ENCODE peak calls at places on chromosomes 16 and 17, in six cellular contexts. S is PC-3, O is HCT116, Z is SK-N-SH, T is OCI-LY7, Y is MM.1S. L is an unnamed sample.

GRCh38 chr16:4681471-4682083 is 11.8 kb upstream of the NUDT16L1 start:
- DNase-seq in S (no peak), O (no peak), Z (no peak), T (no peak), Y (no peak), L (no peak)

GRCh38 chr17:36085710-36086268 is 4.2 kb downstream of the CCL3 start:
- DNase-seq in S (no peak), O (no peak), Z (no peak), T (no peak), Y (no peak), L (no peak)

GRCh38 chr16:72210072-72210471 is 38.1 kb upstream of the PMFBP1 start:
- DNase-seq in S (no peak), O (no peak), Z (no peak), T (no peak), Y (no peak), L (no peak)

GRCh38 chr17:27265333-27265732 is 28.6 kb upstream of the WSB1 start:
- DNase-seq in S (peak; percentile 3), O (no peak), Z (no peak), T (no peak), Y (no peak), L (no peak)

GRCh38 chr17:1239210-1239609 is 31.0 kb upstream of the BHLHA9 start:
- DNase-seq in S (no peak), O (no peak), Z (no peak), T (no peak), Y (no peak), L (no peak)

GRCh38 chr16:90077757-90078593 is 844 bp upstream of the PRDM7 start:
- DNase-seq in S (peak; percentile 4), O (no peak), Z (peak; percentile 14), T (peak; percentile 68), Y (peak; percentile 60), L (peak; percentile 55)

GRCh38 chr17:19897901-19898300 is 30.2 kb upstream of the ULK2 start:
- DNase-seq in S (peak; percentile 93), O (peak; percentile 16), Z (no peak), T (no peak), Y (no peak), L (no peak)

GRCh38 chr16:71738820-71739219 is 14.3 kb upstream of the PHLPP2 start:
- DNase-seq in S (no peak), O (no peak), Z (no peak), T (no peak), Y (no peak), L (no peak)

GRCh38 chr17:2195729-2196128 is 107.9 kb downstream of the SMG6 start:
- DNase-seq in S (peak; percentile 21), O (no peak), Z (no peak), T (no peak), Y (no peak), L (no peak)

GRCh38 chr17:6084226-6085161 is 14.3 kb downstream of the WSCD1 start:
- DNase-seq in S (no peak), O (no peak), Z (no peak), T (no peak), Y (no peak), L (no peak)

GRCh38 chr17:63768433-63768832 is 5.0 kb downstream of the CCDC47 start:
- DNase-seq in S (no peak), O (no peak), Z (no peak), T (no peak), Y (no peak), L (peak; percentile 30)

GRCh38 chr16:75622762-75623605 is at the start of gene ADAT1:
- DNase-seq in S (peak; percentile 96), O (peak; percentile 96), Z (peak; percentile 90), T (peak; percentile 98), Y (peak; percentile 94), L (peak; percentile 100)

GRCh38 chr16:75620326-75621169 is 2.5 kb downstream of the ADAT1 start:
- DNase-seq in S (no peak), O (no peak), Z (no peak), T (no peak), Y (no peak), L (no peak)

GRCh38 chr16:75618782-75619181 is 4.3 kb downstream of the ADAT1 start:
- DNase-seq in S (no peak), O (no peak), Z (no peak), T (no peak), Y (no peak), L (no peak)

GRCh38 chr16:75624921-75625334 is 1.8 kb upstream of the ADAT1 start:
- DNase-seq in S (no peak), O (no peak), Z (no peak), T (no peak), Y (no peak), L (no peak)

DNA sequence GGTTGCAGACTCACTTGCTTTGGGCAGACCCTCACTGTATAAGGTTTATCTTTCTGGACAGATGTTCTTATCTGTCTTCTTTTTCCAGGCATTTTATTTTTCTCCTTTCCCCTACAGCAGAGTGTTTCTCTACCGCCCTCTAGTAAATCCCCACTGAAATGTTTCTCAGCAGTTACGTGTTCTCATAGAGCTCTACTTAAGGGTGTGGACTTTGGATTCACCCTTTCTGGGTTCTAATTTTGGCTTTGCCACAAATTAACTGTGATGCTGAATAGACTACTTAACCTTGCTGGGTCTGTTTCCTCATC is 2.0 kb downstream of the ADAT1 start:
- DNase-seq in S (peak; percentile 39), O (no peak), Z (peak; percentile 56), T (peak; percentile 64), Y (peak; percentile 9), L (peak; percentile 51)
- TF ChIP-seq EZH2phosphoT487 in S (no peak), O (no peak), Z (no peak), T (no peak), Y (no peak), L (no peak)

GRCh38 chr16:84378567-84378966 is 10.2 kb downstream of the ATP2C2 start:
- DNase-seq in S (no peak), O (no peak), Z (no peak), T (no peak), Y (no peak), L (no peak)

GRCh38 chr16:84382396-84382795 is 14.1 kb downstream of the ATP2C2 start:
- DNase-seq in S (no peak), O (no peak), Z (no peak), T (no peak), Y (no peak), L (no peak)

GRCh38 chr16:84379008-84379730 is 10.8 kb downstream of the ATP2C2 start:
- DNase-seq in S (no peak), O (no peak), Z (no peak), T (no peak), Y (no peak), L (no peak)

GRCh38 chr16:84379731-84380369 is 11.5 kb downstream of the ATP2C2 start:
- DNase-seq in S (peak; percentile 4), O (no peak), Z (no peak), T (no peak), Y (no peak), L (peak; percentile 41)

GRCh38 chr16:84380405-84380804 is 12.1 kb downstream of the ATP2C2 start:
- DNase-seq in S (no peak), O (no peak), Z (no peak), T (peak; percentile 26), Y (peak; percentile 50), L (no peak)
- H3K4me2 ChIP-seq in S (no peak overlapping the region), O (peak overlapping the region; percentile 50), Z (no peak overlapping the region), T (no peak overlapping the region), Y (no peak overlapping the region), L (no peak overlapping the region)

GRCh38 chr16:48244080-48244862 is at the start of gene LONP2:
- DNase-seq in S (peak; percentile 87), O (peak; percentile 84), Z (peak; percentile 91), T (peak; percentile 76), Y (peak; percentile 95), L (peak; percentile 93)
- H3K27ac ChIP-seq in S (peak within 1 kb of the TSS; percentile 72), O (peak within 1 kb of the TSS; percentile 93), Z (peak within 1 kb of the TSS; percentile 70), T (no peak within 1 kb of the TSS), Y (peak within 1 kb of the TSS; percentile 81), L (no peak within 1 kb of the TSS)

GRCh38 chr16:64656471-64656870 is 465.4 kb downstream of the CDH11 start:
- DNase-seq in S (no peak), O (no peak), Z (no peak), T (no peak), Y (no peak), L (no peak)

GRCh38 chr16:64659863-64660262 is 462.0 kb downstream of the CDH11 start:
- DNase-seq in S (no peak), O (no peak), Z (no peak), T (no peak), Y (no peak), L (no peak)

GRCh38 chr16:64654137-64654652 is 467.7 kb downstream of the CDH11 start:
- DNase-seq in S (no peak), O (no peak), Z (no peak), T (no peak), Y (no peak), L (no peak)

DNA sequence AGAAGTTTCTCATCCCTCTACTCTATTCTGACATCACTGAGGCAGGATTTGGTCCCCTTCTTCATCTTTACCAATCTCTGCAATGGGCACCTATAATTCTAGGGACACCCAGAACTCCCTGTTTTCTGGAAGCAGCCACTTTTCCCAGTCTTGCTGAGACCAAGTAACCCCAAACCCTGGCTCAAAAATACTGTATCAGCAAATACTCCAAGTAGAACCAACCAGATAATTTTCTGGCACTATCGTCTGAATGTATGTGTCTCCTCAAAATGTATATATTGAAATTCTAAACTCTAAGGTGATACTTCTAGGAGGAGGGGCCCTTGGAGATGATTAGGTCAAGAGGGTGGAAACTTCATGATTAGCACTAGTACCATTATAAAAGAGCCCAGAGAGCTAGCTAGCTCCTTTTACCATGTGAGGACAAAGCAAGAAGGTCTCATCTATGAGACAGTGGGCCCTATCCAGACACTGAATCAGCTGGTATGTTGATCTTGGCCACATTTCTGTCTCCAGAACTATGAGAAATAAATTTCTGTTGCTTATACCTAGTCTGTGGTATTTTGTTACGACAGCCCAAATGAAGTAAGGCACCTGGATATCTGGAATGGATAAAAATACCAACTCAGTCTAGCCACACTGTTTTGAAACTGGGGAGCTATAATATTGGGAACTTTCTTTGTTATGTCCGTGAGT is 464.4 kb downstream of the CDH11 start:
- DNase-seq in S (no peak), O (no peak), Z (no peak), T (no peak), Y (no peak), L (no peak)
- TF ChIP-seq EZH2phosphoT487 in S (no peak), O (no peak), Z (no peak), T (no peak), Y (no peak), L (no peak)

GRCh38 chr16:13913374-13914292 is 6.3 kb upstream of the ERCC4 start:
- DNase-seq in S (no peak), O (no peak), Z (no peak), T (no peak), Y (peak; percentile 35), L (no peak)
- H3K4me2 ChIP-seq in S (no peak overlapping the region), O (no peak overlapping the region), Z (no peak overlapping the region), T (no peak overlapping the region), Y (peak overlapping the region; percentile 2), L (no peak overlapping the region)

GRCh38 chr17:80153004-80153403 is 6.1 kb upstream of the EIF4A3 start:
- DNase-seq in S (no peak), O (no peak), Z (no peak), T (peak; percentile 98), Y (no peak), L (no peak)

GRCh38 chr17:80158846-80159245 is 11.0 kb upstream of the CARD14 start:
- DNase-seq in S (no peak), O (no peak), Z (no peak), T (no peak), Y (no peak), L (no peak)

GRCh38 chr17:80152057-80152831 is 5.3 kb upstream of the EIF4A3 start:
- DNase-seq in S (no peak), O (no peak), Z (no peak), T (peak; percentile 42), Y (no peak), L (no peak)

GRCh38 chr17:80151333-80151732 is 4.4 kb upstream of the EIF4A3 start:
- DNase-seq in S (no peak), O (no peak), Z (no peak), T (no peak), Y (no peak), L (no peak)

GRCh38 chr17:80154166-80154565 is 7.2 kb upstream of the EIF4A3 start:
- DNase-seq in S (no peak), O (no peak), Z (no peak), T (peak; percentile 36), Y (no peak), L (peak; percentile 70)
- H3K27ac ChIP-seq in S (no peak overlapping the region), O (no peak overlapping the region), Z (no peak overlapping the region), T (peak overlapping the region; percentile 89), Y (no peak overlapping the region), L (no peak overlapping the region)